ENCODE peak calls at places on chromosome 19, in four cellular contexts. U is tibial nerve, R is right lobe of liver, W is Peyer's patch. V is an unnamed sample.

GRCh38 chr19:2168619-2169424 is 5.1 kb downstream of the DOT1L start:
- DNase-seq in U (peak), R (peak), W (peak), V (peak)

GRCh38 chr19:38543807-38544568 is 73.8 kb downstream of the MAP4K1 start:
- DNase-seq in U (no peak), R (peak), W (peak), V (peak)

GRCh38 chr19:11196406-11197287 is 698 bp downstream of the KANK2 start:
- DNase-seq in U (no peak), R (peak), W (no peak), V (peak)

GRCh38 chr19:43997631-43998290 is 5.0 kb upstream of the ZNF230 start:
- DNase-seq in U (no peak), R (no peak), W (no peak), V (no peak)

GRCh38 chr19:29311391-29311790 is 98.4 kb upstream of the UQCRFS1 start:
- DNase-seq in U (no peak), R (no peak), W (no peak), V (no peak)

GRCh38 chr19:51687791-51688664 is 5.1 kb upstream of the SPACA6 start:
- DNase-seq in U (peak), R (no peak), W (no peak), V (peak)

GRCh38 chr19:45250832-45251451 is at the start of gene MARK4:
- DNase-seq in U (no peak), R (peak), W (peak), V (peak)

GRCh38 chr19:20616071-20616470 is 45.3 kb downstream of the ZNF626 start:
- DNase-seq in U (no peak), R (no peak), W (no peak), V (no peak)

GRCh38 chr19:45011959-45012358 is 10.7 kb downstream of the RELB start:
- DNase-seq in U (no peak), R (no peak), W (no peak), V (no peak)

GRCh38 chr19:49371184-49371583 is 7.5 kb downstream of the DKKL1 start:
- DNase-seq in U (no peak), R (no peak), W (no peak), V (no peak)

GRCh38 chr19:36915992-36916830 is at the start of the genes ZNF568 and ZNF829:
- DNase-seq in U (peak), R (peak), W (peak), V (peak)

GRCh38 chr19:11338569-11339253 is 746 bp downstream of the RAB3D start:
- DNase-seq in U (no peak), R (no peak), W (no peak), V (no peak)

GRCh38 chr19:47096721-47097120 is 16.9 kb downstream of the ZC3H4 start:
- DNase-seq in U (no peak), R (no peak), W (peak), V (peak)

GRCh38 chr19:31253816-31254551 is 95.3 kb downstream of the TSHZ3 start:
- DNase-seq in U (no peak), R (peak), W (no peak), V (no peak)

GRCh38 chr19:34173145-34173956 is 1.0 kb downstream of the LSM14A start:
- DNase-seq in U (peak), R (peak), W (peak), V (peak)

GRCh38 chr19:15166700-15167099 is 34.1 kb downstream of the NOTCH3 start:
- DNase-seq in U (no peak), R (no peak), W (no peak), V (no peak)

GRCh38 chr19:12938536-12939291 is at the start of gene CALR:
- DNase-seq in U (no peak), R (no peak), W (peak), V (no peak)

GRCh38 chr19:47026889-47027288 is 7.3 kb downstream of the NPAS1 start:
- DNase-seq in U (no peak), R (no peak), W (no peak), V (no peak)

GRCh38 chr19:11152318-11153062 is 3.1 kb downstream of the SPC24 start:
- DNase-seq in U (peak), R (peak), W (peak), V (peak)

GRCh38 chr19:46133101-46133627 is 8.7 kb upstream of the IGFL3 start:
- DNase-seq in U (no peak), R (no peak), W (no peak), V (no peak)

GRCh38 chr19:39193785-39194184 is 3.0 kb upstream of the NCCRP1 start:
- DNase-seq in U (no peak), R (no peak), W (peak), V (peak)

GRCh38 chr19:1981253-1981652 is 34.3 kb downstream of the BTBD2 start:
- DNase-seq in U (no peak), R (no peak), W (no peak), V (no peak)

GRCh38 chr19:10408511-10409291 is 5.4 kb upstream of the CDC37 start:
- DNase-seq in U (no peak), R (no peak), W (peak), V (no peak)

GRCh38 chr19:13748169-13748884 is 16.0 kb upstream of the MRI1 start:
- DNase-seq in U (no peak), R (no peak), W (peak), V (no peak)

GRCh38 chr19:35155441-35155840 is 906 bp downstream of the FXYD5 start:
- DNase-seq in U (no peak), R (no peak), W (no peak), V (no peak)

GRCh38 chr19:2345794-2346663 is 14.0 kb upstream of the TMPRSS9 start:
- DNase-seq in U (no peak), R (peak), W (peak), V (peak)

GRCh38 chr19:21491161-21491560 is 14.2 kb upstream of the ZNF429 start:
- DNase-seq in U (no peak), R (no peak), W (no peak), V (no peak)

GRCh38 chr19:51194527-51195315 is 30.2 kb upstream of the CD33 start:
- DNase-seq in U (no peak), R (no peak), W (no peak), V (no peak)

GRCh38 chr19:10328558-10329429 is 4.5 kb downstream of the RAVER1 start:
- DNase-seq in U (no peak), R (peak), W (no peak), V (no peak)

GRCh38 chr19:45670670-45671453 is 2.8 kb downstream of the GIPR start:
- DNase-seq in U (no peak), R (peak), W (peak), V (peak)

GRCh38 chr19:743168-743687 is 7.7 kb upstream of the MISP start:
- DNase-seq in U (no peak), R (no peak), W (peak), V (peak)

GRCh38 chr19:19276386-19276785 is 3.3 kb upstream of the TM6SF2 start:
- DNase-seq in U (no peak), R (no peak), W (no peak), V (no peak)

GRCh38 chr19:49497047-49497789 is 984 bp downstream of the RPS11 start:
- DNase-seq in U (peak), R (no peak), W (peak), V (peak)

GRCh38 chr19:55667511-55667910 is 7.5 kb upstream of the EPN1 start:
- DNase-seq in U (no peak), R (no peak), W (no peak), V (no peak)

GRCh38 chr19:29326849-29327840 is 114.2 kb upstream of the UQCRFS1 start:
- DNase-seq in U (no peak), R (no peak), W (no peak), V (no peak)

GRCh38 chr19:16969127-16969526 is 57.5 kb downstream of the CPAMD8 start:
- DNase-seq in U (no peak), R (no peak), W (peak), V (no peak)

GRCh38 chr19:40549007-40549708 is 27.5 kb upstream of the SHKBP1 start:
- DNase-seq in U (no peak), R (no peak), W (peak), V (peak)
- TF ChIP-seq CTCF in U (peak), R (peak), W (peak), V (no peak)

GRCh38 chr19:40433391-40434216 is 7.8 kb upstream of the SERTAD1 start:
- DNase-seq in U (peak), R (peak), W (peak), V (peak)
- TF ChIP-seq POLR2A in U (peak), R (peak), W (no peak), V (no peak)

DNA sequence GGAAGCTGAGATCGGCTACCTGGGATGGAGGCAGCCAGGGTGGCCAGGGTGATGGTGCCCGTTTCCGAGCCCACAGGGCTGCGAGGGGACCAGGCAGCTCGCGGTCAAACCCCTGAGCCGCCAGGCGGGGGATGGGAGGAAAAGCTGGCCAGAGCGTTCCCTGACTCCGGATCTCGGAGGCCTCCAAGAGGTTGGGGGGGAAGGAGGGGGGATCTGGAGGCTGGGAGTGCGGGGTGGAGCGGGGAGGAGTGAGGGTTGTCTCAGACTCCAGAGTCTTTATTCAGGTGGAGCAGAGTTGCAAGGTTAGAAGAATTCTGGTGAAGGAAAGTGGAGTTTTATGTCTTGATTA is 1.1 kb downstream of the CACNG7 start:
- DNase-seq in U (no peak), R (no peak), W (no peak), V (no peak)
- H3K4me3 ChIP-seq in U (no peak), R (no peak), W (no peak), V (no peak)

DNA sequence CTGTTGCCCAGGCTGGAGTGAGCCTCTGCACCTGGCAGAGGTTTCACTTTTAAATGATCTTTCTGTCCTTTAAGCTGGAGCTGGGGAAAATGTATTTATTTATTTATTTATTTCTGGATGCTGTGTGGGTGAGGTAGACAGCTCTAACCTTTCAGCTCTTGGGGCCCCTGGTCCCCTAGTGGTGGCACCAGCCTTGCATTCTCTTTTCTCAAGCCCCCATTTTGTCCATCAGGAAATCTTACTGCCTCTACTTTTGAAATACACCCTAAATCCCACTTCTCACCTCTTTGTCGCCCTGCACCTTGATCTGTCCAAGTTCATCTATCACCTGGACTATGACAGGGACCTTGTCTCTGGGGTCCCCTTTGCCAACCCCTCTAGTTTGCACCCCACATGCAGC is 2.1 kb upstream of the B9D2 start:
- DNase-seq in U (no peak), R (no peak), W (no peak), V (no peak)
- TF ChIP-seq CTCF in U (no peak), R (no peak), W (no peak), V (no peak)

V was measured in stomach.